ENCODE peak calls at places on chromosomes 12 and 14, in nine cellular contexts. A, H, F, Y, U, N, J, L and I are unnamed samples.

GRCh38 chr14:91225025-91225424 is 19.5 kb downstream of the GPR68 start:
- DNase-seq in A (peak; percentile 13), H (no peak), F (no peak), Y (no peak), U (no peak), N (no peak), J (no peak), L (no peak), I (no peak)

GRCh38 chr12:124647316-124647715 is 79.9 kb upstream of the NCOR2 start:
- DNase-seq in A (no peak), H (no peak), F (no peak), Y (no peak), U (no peak), N (no peak), J (no peak), L (no peak), I (no peak)

GRCh38 chr14:68927956-68928675 is 51.0 kb downstream of the ACTN1 start:
- DNase-seq in A (no peak), H (no peak), F (no peak), Y (peak; percentile 34), U (no peak), N (no peak), J (peak; percentile 43), L (no peak), I (no peak)

GRCh38 chr12:18955594-18955993 is 173.9 kb upstream of the PLEKHA5 start:
- DNase-seq in A (peak; percentile 35), H (no peak), F (no peak), Y (no peak), U (no peak), N (no peak), J (no peak), L (no peak), I (peak; percentile 14)

GRCh38 chr12:46964496-46965098 is 114.8 kb upstream of the PCED1B start:
- DNase-seq in A (peak; percentile 84), H (no peak), F (no peak), Y (no peak), U (peak; percentile 32), N (no peak), J (no peak), L (peak; percentile 44), I (peak; percentile 47)

GRCh38 chr12:9064815-9065606 is 50.7 kb downstream of the A2M start:
- DNase-seq in A (peak; percentile 9), H (no peak), F (peak; percentile 89), Y (no peak), U (peak; percentile 88), N (no peak), J (no peak), L (peak; percentile 81), I (peak; percentile 9)

GRCh38 chr12:44314007-44314500 is 478.2 kb downstream of the TMEM117 start:
- DNase-seq in A (peak; percentile 25), H (no peak), F (no peak), Y (no peak), U (no peak), N (no peak), J (no peak), L (no peak), I (no peak)

GRCh38 chr12:49244161-49244560 is 20.7 kb upstream of the TUBA1C start:
- DNase-seq in A (peak; percentile 85), H (no peak), F (no peak), Y (no peak), U (no peak), N (no peak), J (no peak), L (no peak), I (peak; percentile 61)

GRCh38 chr14:82621881-82622450 is 1088.3 kb upstream of the SEL1L start:
- DNase-seq in A (no peak), H (no peak), F (no peak), Y (no peak), U (peak; percentile 3), N (no peak), J (no peak), L (no peak), I (no peak)

GRCh38 chr12:65822732-65823480 is 1.4 kb upstream of the HMGA2 start:
- DNase-seq in A (peak; percentile 71), H (no peak), F (no peak), Y (peak; percentile 7), U (peak; percentile 83), N (no peak), J (no peak), L (no peak), I (peak; percentile 69)

GRCh38 chr14:104824353-104824997 is 23.6 kb downstream of the ZBTB42 start:
- DNase-seq in A (no peak), H (no peak), F (no peak), Y (no peak), U (no peak), N (no peak), J (no peak), L (no peak), I (no peak)

GRCh38 chr12:6452245-6452731 is 446 bp downstream of the TAPBPL start:
- DNase-seq in A (no peak), H (no peak), F (peak; percentile 69), Y (no peak), U (peak; percentile 70), N (no peak), J (no peak), L (peak; percentile 69), I (no peak)

GRCh38 chr14:106318700-106319099 is 792.3 kb downstream of the TMEM121 start:
- DNase-seq in A (no peak), H (no peak), F (no peak), Y (peak; percentile 58), U (no peak), N (peak; percentile 34), J (peak; percentile 49), L (no peak), I (no peak)

GRCh38 chr14:100773331-100774163 is 46.9 kb downstream of the DLK1 start:
- DNase-seq in A (no peak), H (no peak), F (no peak), Y (no peak), U (peak; percentile 58), N (no peak), J (no peak), L (no peak), I (no peak)

GRCh38 chr12:127595506-127595905 is 671.5 kb upstream of the TMEM132C start:
- DNase-seq in A (no peak), H (no peak), F (no peak), Y (no peak), U (no peak), N (no peak), J (no peak), L (no peak), I (no peak)

GRCh38 chr14:105894978-105895881 is 368.8 kb downstream of the TMEM121 start:
- DNase-seq in A (no peak), H (no peak), F (peak; percentile 43), Y (no peak), U (no peak), N (no peak), J (no peak), L (no peak), I (no peak)

GRCh38 chr12:85814116-85814515 is 22.1 kb downstream of the RASSF9 start:
- DNase-seq in A (no peak), H (no peak), F (no peak), Y (no peak), U (no peak), N (no peak), J (no peak), L (no peak), I (no peak)

GRCh38 chr14:35921745-35922144 is 95.6 kb downstream of the BRMS1L start:
- DNase-seq in A (no peak), H (no peak), F (no peak), Y (no peak), U (no peak), N (no peak), J (no peak), L (no peak), I (no peak)

GRCh38 chr12:127083028-127083949 is 1183.7 kb upstream of the TMEM132C start:
- DNase-seq in A (peak; percentile 79), H (no peak), F (no peak), Y (peak; percentile 77), U (peak; percentile 27), N (peak; percentile 38), J (peak; percentile 11), L (peak; percentile 24), I (peak; percentile 68)

DNA sequence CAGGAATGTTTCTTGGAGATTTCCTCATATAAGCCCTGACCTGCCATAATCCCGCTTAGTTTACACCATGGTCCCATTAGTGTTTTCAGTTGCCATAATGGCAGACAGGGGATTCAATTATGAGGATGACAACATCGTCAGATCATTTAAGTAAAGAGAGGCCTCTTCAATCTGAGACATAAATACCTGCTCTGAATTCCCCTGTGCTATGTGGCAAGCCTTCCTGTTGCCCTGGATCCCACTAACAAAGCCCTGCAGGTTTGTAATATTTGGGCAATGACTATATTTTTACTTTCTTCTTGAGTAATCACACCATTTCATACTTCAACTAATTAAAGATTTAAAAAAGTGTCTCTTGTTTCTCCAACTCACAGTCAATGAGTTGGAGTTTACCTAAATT is 108.9 kb downstream of the TRAFD1 start:
- DNase-seq in A (no peak), H (no peak), F (no peak), Y (no peak), U (no peak), N (no peak), J (no peak), L (no peak), I (no peak)
- H3K36me3 ChIP-seq in A (peaks cover 35% of the 10 kb centered on the region), H (peaks cover 57% of the 10 kb centered on the region), F (peaks cover 26% of the 10 kb centered on the region), Y (peaks cover 83% of the 10 kb centered on the region), U (peaks cover 24% of the 10 kb centered on the region), N (peaks cover 30% of the 10 kb centered on the region), J (peaks cover 47% of the 10 kb centered on the region), L (peaks cover 89% of the 10 kb centered on the region), I (peaks cover 36% of the 10 kb centered on the region)

GRCh38 chr12:112194601-112195247 is 69.4 kb downstream of the TRAFD1 start:
- DNase-seq in A (no peak), H (no peak), F (no peak), Y (no peak), U (no peak), N (no peak), J (no peak), L (no peak), I (no peak)
- H3K36me3 ChIP-seq in A (peaks cover 32% of the 10 kb centered on the region), H (peaks cover 47% of the 10 kb centered on the region), F (peaks cover 7% of the 10 kb centered on the region), Y (peaks cover 56% of the 10 kb centered on the region), U (peaks cover 33% of the 10 kb centered on the region), N (peaks cover 40% of the 10 kb centered on the region), J (peaks cover 36% of the 10 kb centered on the region), L (peaks cover 63% of the 10 kb centered on the region), I (peaks cover 46% of the 10 kb centered on the region)

GRCh38 chr12:55812088-55812487 is 5.4 kb downstream of the SARNP start:
- DNase-seq in A (no peak), H (no peak), F (no peak), Y (no peak), U (no peak), N (no peak), J (no peak), L (no peak), I (no peak)

GRCh38 chr12:55806982-55807381 is 10.5 kb downstream of the SARNP start:
- DNase-seq in A (no peak), H (no peak), F (no peak), Y (no peak), U (no peak), N (no peak), J (no peak), L (no peak), I (no peak)

GRCh38 chr12:55814257-55814656 is 3.3 kb downstream of the SARNP start:
- DNase-seq in A (no peak), H (no peak), F (no peak), Y (no peak), U (no peak), N (no peak), J (no peak), L (no peak), I (no peak)

GRCh38 chr12:55809274-55809673 is 8.2 kb downstream of the SARNP start:
- DNase-seq in A (no peak), H (no peak), F (no peak), Y (no peak), U (no peak), N (no peak), J (no peak), L (no peak), I (no peak)
- H3K36me3 ChIP-seq in A (peaks cover 9% of the 10 kb centered on the region), H (peaks cover 16% of the 10 kb centered on the region), F (no peaks in the 10 kb centered on the region), Y (peaks cover 27% of the 10 kb centered on the region), U (no peaks in the 10 kb centered on the region), N (peaks cover 5% of the 10 kb centered on the region), J (peaks cover 5% of the 10 kb centered on the region), L (peaks cover 15% of the 10 kb centered on the region), I (peaks cover 16% of the 10 kb centered on the region)

GRCh38 chr12:109915171-109916040 is 15.3 kb downstream of the TCHP start:
- DNase-seq in A (no peak), H (no peak), F (peak; percentile 75), Y (no peak), U (no peak), N (no peak), J (no peak), L (no peak), I (no peak)
- H3K36me3 ChIP-seq in A (peaks cover 41% of the 10 kb centered on the region), H (peaks cover 51% of the 10 kb centered on the region), F (no peaks in the 10 kb centered on the region), Y (peaks cover 92% of the 10 kb centered on the region), U (peaks cover 7% of the 10 kb centered on the region), N (peaks cover 35% of the 10 kb centered on the region), J (peaks cover 59% of the 10 kb centered on the region), L (peaks cover 73% of the 10 kb centered on the region), I (peaks cover 43% of the 10 kb centered on the region)